ENCODE peak calls at places on chromosomes 6 and 20, in five cellular contexts. G is posterior cingulate gyrus, A is AG08395, K is hepatic stellate cell, T is Right ventricle myocardium superior. S is an unnamed sample.

GRCh38 chr6:136527831-136528230 is 22.4 kb downstream of the MAP7 start:
- DNase-seq in G (no peak), A (peak), K (no peak), T (no peak), S (peak)

GRCh38 chr20:17531537-17532025 is 402 bp upstream of the BFSP1 start:
- DNase-seq in G (no peak), A (no peak), K (no peak), T (no peak), S (no peak)

GRCh38 chr6:144294016-144294415 is 8.9 kb downstream of the UTRN start:
- DNase-seq in G (no peak), A (peak), K (peak), T (no peak), S (peak)

GRCh38 chr20:13342469-13343242 is 121.6 kb downstream of the ISM1 start:
- DNase-seq in G (no peak), A (peak), K (no peak), T (no peak), S (no peak)

GRCh38 chr6:128494440-128494839 is 26.0 kb downstream of the PTPRK start:
- DNase-seq in G (no peak), A (no peak), K (no peak), T (no peak), S (no peak)

GRCh38 chr6:155782320-155782730 is 326.7 kb upstream of the NOX3 start:
- DNase-seq in G (no peak), A (peak), K (peak), T (no peak), S (peak)

GRCh38 chr6:455006-455585 is 63.5 kb downstream of the IRF4 start:
- DNase-seq in G (no peak), A (no peak), K (no peak), T (no peak), S (no peak)

GRCh38 chr6:39074486-39074885 is 25.9 kb downstream of the GLP1R start:
- DNase-seq in G (no peak), A (no peak), K (no peak), T (no peak), S (no peak)

GRCh38 chr6:105519954-105520353 is 117.1 kb upstream of the PREP start:
- DNase-seq in G (no peak), A (no peak), K (no peak), T (no peak), S (peak)